ENCODE peak calls at places on chromosomes 12 and 14, in four cellular contexts. I, C, Z and K are unnamed samples.

GRCh38 chr14:88559852-88560251 is 3.0 kb upstream of the ZC3H14 start:
- DNase-seq in C (no peak), I (no peak), Z (no peak), K (no peak)

GRCh38 chr14:46661728-46662127 is 10.1 kb upstream of the RPL10L start:
- DNase-seq in C (no peak), I (no peak), Z (no peak), K (no peak)

GRCh38 chr12:4369548-4369947 is 10.0 kb downstream of the FGF23 start:
- DNase-seq in I (no peak), Z (no peak), C (no peak), K (no peak)

GRCh38 chr12:50528800-50529199 is 24.0 kb downstream of the DIP2B start:
- DNase-seq in Z (no peak), I (no peak), C (no peak), K (no peak)

GRCh38 chr14:89466460-89466859 is 49.4 kb upstream of the FOXN3 start:
- DNase-seq in Z (peak; percentile 48), C (no peak), I (no peak), K (no peak)

GRCh38 chr12:57477710-57478681 is 1.7 kb downstream of the ARHGAP9 start:
- DNase-seq in I (no peak), Z (peak; percentile 24), C (no peak), K (no peak)

GRCh38 chr14:105931808-105932483 is 405.6 kb downstream of the TMEM121 start:
- DNase-seq in I (no peak), C (no peak), Z (no peak), K (no peak)

GRCh38 chr12:30826276-30826675 is 71.5 kb upstream of the CAPRIN2 start:
- DNase-seq in Z (no peak), I (no peak), C (no peak), K (no peak)

GRCh38 chr12:62659457-62660295 is 193.1 kb downstream of the MON2 start:
- DNase-seq in Z (no peak), I (no peak), C (no peak), K (no peak)

GRCh38 chr14:54568821-54569591 is 2.1 kb downstream of the SAMD4A start:
- DNase-seq in C (no peak), Z (no peak), I (peak; percentile 39), K (no peak)

GRCh38 chr12:1799068-1799881 is 21.1 kb upstream of the LRTM2 start:
- DNase-seq in Z (no peak), C (no peak), I (no peak), K (no peak)

GRCh38 chr12:71865166-71865713 is 25.7 kb downstream of the TBC1D15 start:
- DNase-seq in C (no peak), Z (no peak), I (no peak), K (no peak)

GRCh38 chr14:55620277-55620676 is 40.3 kb downstream of the KTN1 start:
- DNase-seq in I (no peak), Z (no peak), C (no peak), K (no peak)
- H3K36me3 ChIP-seq in I (peaks cover 86% of the 10 kb centered on the region), Z (peaks cover 33% of the 10 kb centered on the region), C (peaks cover 73% of the 10 kb centered on the region), K (no peaks in the 10 kb centered on the region)

GRCh38 chr12:91778091-91778819 is 367.4 kb downstream of the BTG1 start:
- DNase-seq in Z (no peak), C (no peak), I (no peak), K (no peak)

GRCh38 chr12:91781114-91781513 is 364.5 kb downstream of the BTG1 start:
- DNase-seq in Z (no peak), C (no peak), I (no peak), K (no peak)

GRCh38 chr12:91774471-91774921 is 371.1 kb downstream of the BTG1 start:
- DNase-seq in Z (no peak), C (no peak), I (no peak), K (no peak)

GRCh38 chr12:91778938-91779400 is 366.7 kb downstream of the BTG1 start:
- DNase-seq in I (no peak), C (no peak), Z (peak; percentile 6), K (no peak)

DNA sequence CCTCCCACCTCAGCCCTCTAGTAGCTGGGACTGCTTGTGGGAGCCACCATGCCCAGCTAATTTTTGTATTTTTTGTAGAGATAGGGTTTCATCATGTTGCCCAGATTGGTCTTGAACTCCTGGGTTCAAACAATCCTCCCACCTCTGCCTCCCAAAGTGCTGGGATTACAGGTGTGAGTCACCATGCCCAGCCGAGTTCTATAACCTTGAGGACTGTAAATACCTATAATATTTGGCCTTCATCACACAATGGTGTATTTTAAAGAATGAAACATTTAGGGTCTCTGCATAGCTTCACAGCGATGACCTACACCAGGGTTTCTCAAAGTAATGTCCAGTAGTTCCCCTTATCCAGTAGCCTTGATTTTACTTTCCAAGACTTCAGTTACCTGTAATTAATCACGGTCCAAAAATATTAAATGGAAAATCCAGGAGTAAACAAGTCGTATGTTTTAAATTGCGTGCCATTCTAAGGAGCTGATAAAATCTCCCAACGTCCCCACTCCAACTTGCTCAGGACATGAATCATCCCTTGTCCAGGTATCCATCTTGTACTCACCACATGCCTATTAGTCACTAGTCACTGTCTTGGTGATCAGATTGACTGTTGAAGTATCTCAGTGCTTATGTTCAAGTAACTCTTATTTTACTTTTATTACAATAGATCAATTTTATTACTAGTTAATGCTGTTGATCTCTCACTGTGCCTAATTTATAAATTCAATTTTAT is 368.2 kb downstream of the BTG1 start:
- DNase-seq in Z (no peak), C (no peak), I (no peak), K (no peak)
- H3K4me1 ChIP-seq in Z (peaks cover 28% of the 10 kb centered on the region), C (peaks cover 6% of the 10 kb centered on the region), I (peaks cover 11% of the 10 kb centered on the region), K (no peaks in the 10 kb centered on the region)

GRCh38 chr14:73913256-73913655 is 26.6 kb downstream of the ZNF410 start:
- DNase-seq in I (no peak), C (no peak), Z (no peak), K (no peak)
- H3K36me3 ChIP-seq in I (peaks cover 90% of the 10 kb centered on the region), C (peaks cover 85% of the 10 kb centered on the region), Z (peaks cover 24% of the 10 kb centered on the region), K (peaks cover 4% of the 10 kb centered on the region)

GRCh38 chr14:38838049-38838978 is 264.7 kb downstream of the SEC23A start:
- DNase-seq in Z (no peak), C (peak; percentile 42), I (no peak), K (no peak)
- H3K4me1 ChIP-seq in Z (no peaks in the 10 kb centered on the region), C (peaks cover 13% of the 10 kb centered on the region), I (no peaks in the 10 kb centered on the region), K (no peaks in the 10 kb centered on the region)

DNA sequence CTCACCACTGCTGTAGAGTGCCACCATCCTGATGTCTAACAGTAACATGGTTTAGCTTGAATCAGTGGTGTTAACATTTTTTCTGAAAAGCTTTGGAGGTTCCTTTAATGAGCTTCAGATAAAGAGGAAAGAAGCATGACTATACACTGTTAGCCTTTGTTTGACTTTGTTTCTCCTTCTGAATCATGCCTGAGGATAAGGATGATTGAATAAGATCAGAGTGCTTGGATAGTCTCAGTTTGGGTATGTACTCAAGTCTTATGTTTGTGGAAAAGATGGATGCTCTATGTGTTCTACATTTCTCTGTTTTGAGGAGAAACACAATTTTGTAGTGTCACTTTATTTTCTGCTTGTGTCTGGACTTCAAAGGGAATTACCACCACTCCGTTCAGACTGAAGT is 42.0 kb downstream of the GPATCH2L start:
- DNase-seq in I (no peak), C (no peak), Z (no peak), K (no peak)
- H3K36me3 ChIP-seq in I (peaks cover 85% of the 10 kb centered on the region), C (peaks cover 82% of the 10 kb centered on the region), Z (peaks cover 30% of the 10 kb centered on the region), K (peaks cover 7% of the 10 kb centered on the region)

DNA sequence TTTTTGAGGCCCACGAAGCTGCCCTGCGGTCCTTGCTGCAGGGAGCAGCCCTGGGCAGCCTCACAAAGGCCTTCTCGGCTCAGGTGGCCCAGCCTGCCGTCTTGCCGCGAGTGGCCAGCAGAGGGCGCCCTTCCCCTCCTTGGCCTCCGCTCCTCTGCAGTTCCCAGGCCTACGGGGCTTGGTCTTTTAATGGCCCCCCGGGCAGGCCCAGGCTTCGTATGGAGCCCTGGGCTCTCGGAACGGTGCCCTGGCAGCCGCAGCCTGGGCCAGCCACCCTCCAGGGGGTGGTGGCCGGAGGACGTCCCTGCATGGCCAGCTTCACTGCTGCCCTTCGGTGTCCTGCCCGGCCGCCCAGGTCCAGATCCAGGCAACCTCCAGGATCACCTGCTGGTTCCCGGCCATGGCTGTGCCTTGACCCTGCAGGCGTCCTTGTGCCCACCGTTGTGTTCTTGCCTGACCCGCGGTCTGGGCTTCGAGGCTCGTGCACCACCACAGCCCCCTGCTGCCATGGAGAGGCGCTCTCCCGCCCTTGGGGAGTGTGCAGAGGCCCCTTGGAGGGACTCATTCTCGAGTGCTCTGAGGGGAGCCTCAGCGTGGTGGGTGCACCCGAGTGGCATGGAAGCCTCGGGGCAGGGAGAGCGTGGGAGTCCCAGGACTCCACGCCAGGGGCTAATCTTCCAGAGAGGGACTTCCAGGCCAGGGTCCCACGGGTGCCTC is 9.4 kb downstream of the ASPG start:
- DNase-seq in C (peak; percentile 96), I (no peak), Z (peak; percentile 68), K (peak; percentile 83)
- H3K4me1 ChIP-seq in C (peaks cover 7% of the 10 kb centered on the region), I (peaks cover 4% of the 10 kb centered on the region), Z (peaks cover 8% of the 10 kb centered on the region), K (no peaks in the 10 kb centered on the region)

GRCh38 chr12:113854385-113855136 is 111.6 kb downstream of the RBM19 start:
- DNase-seq in I (no peak), Z (no peak), C (no peak), K (no peak)

GRCh38 chr12:113853491-113853890 is 112.6 kb downstream of the RBM19 start:
- DNase-seq in C (no peak), I (no peak), Z (no peak), K (no peak)

GRCh38 chr12:113857371-113857770 is 108.8 kb downstream of the RBM19 start:
- DNase-seq in I (no peak), C (no peak), Z (no peak), K (no peak)

GRCh38 chr12:113858828-113859386 is 107.2 kb downstream of the RBM19 start:
- DNase-seq in I (no peak), C (no peak), Z (no peak), K (no peak)

GRCh38 chr12:113855998-113856397 is 110.1 kb downstream of the RBM19 start:
- DNase-seq in C (no peak), I (peak; percentile 38), Z (no peak), K (no peak)
- H3K36me3 ChIP-seq in C (peaks cover 52% of the 10 kb centered on the region), I (peaks cover 36% of the 10 kb centered on the region), Z (peaks cover 6% of the 10 kb centered on the region), K (no peaks in the 10 kb centered on the region)

DNA sequence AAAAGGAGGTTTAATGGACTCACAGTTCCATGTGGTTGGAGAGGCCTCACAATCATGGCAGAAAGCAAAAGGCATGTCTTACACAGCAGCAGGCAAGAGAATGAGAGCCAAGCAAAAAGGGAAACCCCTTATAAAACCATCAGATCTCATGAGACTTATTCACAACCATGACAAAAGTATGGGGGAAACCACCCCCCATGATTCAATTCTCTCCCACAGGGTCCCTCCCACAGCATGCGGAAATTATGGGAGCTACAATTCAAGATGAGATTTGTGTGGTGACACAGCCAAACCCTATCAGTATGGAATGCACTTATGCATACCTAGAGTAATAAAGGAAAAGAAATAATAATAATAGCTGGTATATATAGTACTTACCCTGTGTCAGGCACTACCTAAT is 4.5 kb upstream of the GLIPR1 start:
- DNase-seq in I (no peak), C (no peak), Z (no peak), K (no peak)
- H3K4me1 ChIP-seq in I (no peaks in the 10 kb centered on the region), C (peaks cover 2% of the 10 kb centered on the region), Z (peaks cover 26% of the 10 kb centered on the region), K (no peaks in the 10 kb centered on the region)